ENCODE peak calls at places on chromosomes 3 and 15, in nine cellular contexts. L is thoracic aorta; B is psoas muscle; V is PC-3; U is CD8-positive, alpha-beta T cell; W is tibial nerve; N is A549; A is breast epithelium; I is heart left ventricle. F is an unnamed sample. For H3K4me1, the result is how much of the 10 kb centered on the place peaks cover.

GRCh38 chr3:45441570-45442313 is 53.4 kb downstream of the LARS2 start:
- DNase-seq in L (no peak), B (no peak), V (no peak), U (no peak), W (no peak), N (no peak), A (no peak), I (no peak), F (no peak)

GRCh38 chr15:91982401-91982800 is 128.9 kb downstream of the SLCO3A1 start:
- DNase-seq in L (no peak), B (no peak), V (peak), U (no peak), W (no peak), N (peak), A (no peak), I (no peak), F (no peak)

GRCh38 chr3:183224581-183224980 is 28.5 kb upstream of the B3GNT5 start:
- DNase-seq in L (no peak), B (no peak), V (no peak), U (peak), W (no peak), N (no peak), A (no peak), I (no peak), F (no peak)

GRCh38 chr3:23834082-23834870 is 28.5 kb downstream of the UBE2E1 start:
- DNase-seq in L (no peak), B (no peak), V (no peak), U (no peak), W (no peak), N (no peak), A (no peak), I (no peak), F (no peak)

GRCh38 chr15:27587810-27588209 is 511.3 kb downstream of the OCA2 start:
- DNase-seq in L (no peak), B (no peak), V (no peak), U (no peak), W (no peak), N (no peak), A (no peak), I (no peak), F (no peak)

GRCh38 chr15:59531066-59531465 is 80.5 kb upstream of the GCNT3 start:
- DNase-seq in L (no peak), B (no peak), V (no peak), U (no peak), W (no peak), N (no peak), A (no peak), I (no peak), F (no peak)

GRCh38 chr3:128266453-128266852 is 113.2 kb downstream of the EEFSEC start:
- DNase-seq in L (no peak), B (no peak), V (no peak), U (no peak), W (no peak), N (no peak), A (no peak), I (no peak), F (no peak)

GRCh38 chr3:169118666-169119370 is 544.7 kb downstream of the MECOM start:
- DNase-seq in L (no peak), B (no peak), V (no peak), U (no peak), W (no peak), N (no peak), A (no peak), I (no peak), F (no peak)

GRCh38 chr3:111471851-111472250 is 70.1 kb upstream of the CD96 start:
- DNase-seq in L (no peak), B (no peak), V (no peak), U (no peak), W (no peak), N (no peak), A (no peak), I (no peak), F (no peak)

GRCh38 chr3:55729546-55729945 is 242.4 kb upstream of the WNT5A start:
- DNase-seq in L (no peak), B (no peak), V (no peak), U (no peak), W (no peak), N (no peak), A (no peak), I (no peak), F (no peak)

GRCh38 chr15:77540346-77541060 is 92.2 kb downstream of the LINGO1 start:
- DNase-seq in L (no peak), B (no peak), V (no peak), U (no peak), W (no peak), N (no peak), A (no peak), I (no peak), F (no peak)

GRCh38 chr3:115475178-115476041 is 147.9 kb upstream of the GAP43 start:
- DNase-seq in L (no peak), B (no peak), V (no peak), U (no peak), W (no peak), N (no peak), A (no peak), I (no peak), F (no peak)

GRCh38 chr3:65361448-65361847 is 673.6 kb upstream of the ADAMTS9 start:
- DNase-seq in L (no peak), B (no peak), V (no peak), U (no peak), W (no peak), N (no peak), A (no peak), I (no peak), F (no peak)

GRCh38 chr3:41158947-41159346 is 40.4 kb upstream of the CTNNB1 start:
- DNase-seq in L (no peak), B (no peak), V (peak), U (no peak), W (no peak), N (no peak), A (no peak), I (no peak), F (no peak)

GRCh38 chr3:50453907-50454306 is 49.5 kb downstream of the CACNA2D2 start:
- DNase-seq in L (no peak), B (no peak), V (no peak), U (no peak), W (no peak), N (no peak), A (no peak), I (no peak), F (no peak)

GRCh38 chr3:45337839-45338470 is 50.4 kb upstream of the LARS2 start:
- DNase-seq in L (no peak), B (no peak), V (no peak), U (no peak), W (no peak), N (no peak), A (no peak), I (no peak), F (no peak)

GRCh38 chr3:12896206-12896697 is 54.9 kb upstream of the RPL32 start:
- DNase-seq in L (no peak), B (peak), V (no peak), U (no peak), W (no peak), N (no peak), A (no peak), I (no peak), F (no peak)

GRCh38 chr3:39038165-39038564 is 13.6 kb downstream of the SCN11A start:
- DNase-seq in L (no peak), B (no peak), V (peak), U (no peak), W (no peak), N (no peak), A (no peak), I (no peak), F (no peak)

GRCh38 chr3:145776782-145777408 is 384.1 kb downstream of the PLOD2 start:
- DNase-seq in L (no peak), B (no peak), V (peak), U (no peak), W (no peak), N (peak), A (no peak), I (no peak), F (peak)
- TF ChIP-seq CTCF in L (no peak), B (peak), V (peak), U (no peak), W (peak), N (peak), A (no peak), I (peak), F (peak)

GRCh38 chr15:96350321-96350720 is 19.8 kb downstream of the NR2F2 start:
- DNase-seq in L (no peak), B (no peak), V (no peak), U (no peak), W (no peak), N (no peak), A (no peak), I (no peak), F (no peak)

GRCh38 chr15:96350884-96351639 is 20.6 kb downstream of the NR2F2 start:
- DNase-seq in L (no peak), B (no peak), V (no peak), U (no peak), W (no peak), N (no peak), A (no peak), I (no peak), F (no peak)

GRCh38 chr15:96352594-96353377 is 22.3 kb downstream of the NR2F2 start:
- DNase-seq in L (no peak), B (no peak), V (no peak), U (no peak), W (no peak), N (no peak), A (no peak), I (peak), F (no peak)

GRCh38 chr15:96353378-96353930 is 23.0 kb downstream of the NR2F2 start:
- DNase-seq in L (no peak), B (no peak), V (no peak), U (no peak), W (no peak), N (no peak), A (no peak), I (no peak), F (no peak)

DNA sequence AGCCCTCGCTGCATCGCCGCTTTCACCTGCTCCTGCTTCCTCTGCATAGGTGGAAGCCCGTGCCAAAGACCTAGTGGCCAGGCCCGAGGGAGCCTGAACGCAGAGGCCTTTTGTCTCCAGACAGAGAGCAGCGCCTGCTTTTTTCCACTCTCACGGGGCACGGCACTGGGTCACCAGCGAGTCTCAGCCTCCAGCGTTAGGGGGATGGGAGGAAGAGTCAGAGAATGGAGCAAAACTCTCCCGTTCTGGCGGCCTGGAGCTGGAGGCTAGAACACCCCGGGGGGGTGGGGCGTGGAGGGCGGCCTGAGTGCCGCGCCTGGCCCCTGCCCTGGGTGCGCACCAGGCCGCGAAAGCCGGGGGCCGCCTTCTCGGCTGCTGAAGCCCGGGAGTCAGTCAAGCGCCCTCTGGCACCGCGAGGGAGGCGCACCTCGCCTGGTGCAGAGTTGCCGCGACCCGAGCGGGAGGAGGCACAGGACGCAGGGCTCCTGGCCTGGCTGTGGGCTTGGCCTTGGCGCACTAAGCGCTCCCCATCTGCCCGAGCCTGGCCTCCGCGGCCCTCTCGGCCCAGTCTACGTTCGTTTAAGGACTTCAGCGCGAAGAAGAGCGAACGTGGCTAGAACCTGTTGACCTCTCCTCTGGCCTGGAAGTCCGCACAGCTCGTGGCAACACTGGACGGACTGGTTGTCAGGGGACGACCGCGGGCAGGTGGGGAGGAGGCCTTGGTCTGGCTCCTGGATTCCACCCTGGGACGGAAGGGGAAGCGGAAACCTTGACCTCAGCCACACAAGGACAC is 21.5 kb downstream of the NR2F2 start:
- DNase-seq in L (no peak), B (peak), V (no peak), U (no peak), W (no peak), N (no peak), A (peak), I (peak), F (no peak)
- H3K4me1 ChIP-seq in L (under half), B (under half), V (under half), U (under half), W (under half), N (under half), A (under half), I (half or more), F (half or more)

DNA sequence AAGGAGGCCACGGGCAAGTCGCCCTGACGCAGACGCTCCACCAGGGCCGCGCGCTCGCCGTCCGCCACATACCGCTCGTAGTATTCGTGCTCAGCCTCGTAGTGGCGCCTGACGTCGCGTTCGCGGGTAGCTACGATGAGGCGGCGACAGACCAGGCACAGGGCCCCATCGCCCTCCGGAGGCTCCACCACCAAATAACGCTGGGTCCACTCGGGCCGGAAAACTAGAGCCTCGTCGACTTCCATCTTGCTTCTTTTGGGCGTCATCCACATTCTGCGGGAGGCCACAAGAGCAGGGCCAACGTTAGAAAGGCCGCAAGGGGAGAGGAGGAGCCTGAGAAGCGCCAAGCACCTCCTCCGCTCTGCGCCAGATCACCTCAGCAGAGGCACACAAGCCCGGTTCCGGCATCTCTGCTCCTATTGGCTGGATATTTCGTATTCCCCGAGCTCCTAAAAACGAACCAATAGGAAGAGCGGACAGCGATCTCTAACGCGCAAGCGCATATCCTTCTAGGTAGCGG is at the start of gene EPM2AIP1:
- DNase-seq in L (no peak), B (peak), V (no peak), U (no peak), W (no peak), N (no peak), A (no peak), I (peak), F (peak)
- TF ChIP-seq CTCF in L (peak), B (peak), V (peak), U (no peak), W (peak), N (no peak), A (peak), I (peak), F (peak)

DNA sequence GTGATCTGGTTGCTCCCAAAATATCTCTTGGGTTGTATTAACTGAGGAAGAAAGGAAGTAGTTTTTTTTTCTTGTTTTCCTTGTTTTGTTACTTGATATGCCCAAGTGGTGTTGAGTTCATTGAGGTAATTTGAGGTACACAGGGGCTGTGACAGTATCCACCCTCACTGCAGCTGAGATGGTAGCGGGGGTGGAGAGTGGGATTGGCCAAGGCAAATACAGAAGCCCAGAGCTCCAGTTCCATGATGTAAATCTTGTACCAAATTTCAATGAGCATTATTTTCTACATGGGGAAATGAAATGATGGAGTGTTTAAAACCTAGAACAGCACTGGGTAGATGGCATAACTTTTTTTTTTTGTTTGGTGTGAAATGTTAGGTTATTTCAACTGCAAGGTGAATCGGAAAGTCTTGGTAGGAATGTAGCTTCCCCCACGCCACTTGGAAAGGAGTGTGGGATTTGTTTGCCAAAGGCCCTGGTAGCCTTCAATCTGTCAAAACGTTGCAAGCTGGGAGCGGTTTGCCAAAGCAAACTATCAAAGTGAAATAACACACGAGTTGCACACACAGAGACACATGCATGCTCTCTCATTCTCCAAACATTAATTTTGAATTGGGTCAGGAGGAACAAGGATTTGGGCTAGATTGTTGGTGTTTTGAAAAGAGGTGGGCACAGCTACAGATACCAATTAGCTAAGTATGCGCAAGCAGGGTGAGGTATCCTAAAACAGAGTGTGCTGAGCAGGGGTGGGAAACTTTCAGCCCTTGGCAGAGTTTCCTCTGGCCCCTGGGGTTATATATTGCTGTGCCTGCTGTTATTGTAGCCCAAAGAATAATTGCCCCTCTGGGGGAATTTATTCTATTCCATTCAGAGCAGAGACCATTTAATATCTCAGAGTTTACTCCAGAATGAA is 34.6 kb downstream of the THSD4 start:
- DNase-seq in L (no peak), B (no peak), V (no peak), U (no peak), W (no peak), N (no peak), A (no peak), I (no peak), F (no peak)
- H3K4me1 ChIP-seq in L (under half), B (under half), V (under half), U (under half), W (under half), N (half or more), A (under half), I (under half), F (half or more)

GRCh38 chr3:194967126-194968117 is 281.7 kb downstream of the FAM43A start:
- DNase-seq in L (no peak), B (no peak), V (no peak), U (no peak), W (no peak), N (no peak), A (no peak), I (no peak), F (no peak)
- TF ChIP-seq CTCF in L (no peak), B (no peak), V (no peak), U (no peak), W (no peak), N (no peak), A (no peak), I (no peak), F (no peak)

GRCh38 chr15:26201177-26201858 is 338.2 kb upstream of the ATP10A start:
- DNase-seq in L (no peak), B (no peak), V (no peak), U (no peak), W (no peak), N (no peak), A (no peak), I (no peak), F (no peak)
- H3K4me1 ChIP-seq in L (under half), B (under half), V (under half), U (under half), W (under half), N (under half), A (under half), I (under half), F (under half)

GRCh38 chr15:45720183-45720582 is 85.4 kb downstream of the SQOR start:
- DNase-seq in L (no peak), B (no peak), V (no peak), U (no peak), W (no peak), N (no peak), A (no peak), I (no peak), F (no peak)

GRCh38 chr15:45719490-45719889 is 84.7 kb downstream of the SQOR start:
- DNase-seq in L (no peak), B (no peak), V (no peak), U (no peak), W (no peak), N (no peak), A (no peak), I (no peak), F (no peak)

GRCh38 chr15:45714501-45715488 is 80.0 kb downstream of the SQOR start:
- DNase-seq in L (no peak), B (peak), V (peak), U (peak), W (peak), N (peak), A (no peak), I (peak), F (peak)

GRCh38 chr15:45710657-45711056 is 75.8 kb downstream of the SQOR start:
- DNase-seq in L (no peak), B (no peak), V (no peak), U (no peak), W (no peak), N (no peak), A (no peak), I (no peak), F (no peak)

DNA sequence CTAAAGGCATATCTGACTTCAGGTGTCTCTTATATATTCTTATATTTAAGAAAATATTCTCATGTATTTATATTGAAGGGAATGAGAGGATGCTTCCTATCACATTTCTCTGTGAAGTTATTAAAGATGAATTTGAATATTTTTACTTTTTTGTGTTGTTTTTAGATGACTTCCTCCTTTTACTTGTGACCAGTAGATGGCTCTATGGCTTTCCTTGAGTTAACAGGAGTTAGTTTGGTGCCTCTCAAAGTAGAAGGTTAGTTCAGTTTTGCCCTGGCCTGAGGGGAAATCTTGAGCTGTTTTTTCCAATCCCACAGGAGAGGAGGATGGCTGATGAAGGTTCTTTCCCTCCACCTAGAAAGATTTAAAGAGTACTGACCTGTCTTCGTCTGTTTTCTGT is 80.7 kb downstream of the SQOR start:
- DNase-seq in L (no peak), B (no peak), V (peak), U (no peak), W (no peak), N (no peak), A (no peak), I (no peak), F (no peak)
- TF ChIP-seq CTCF in L (peak), B (no peak), V (peak), U (no peak), W (no peak), N (peak), A (no peak), I (peak), F (peak)

GRCh38 chr3:42166214-42166613 is 75.1 kb downstream of the TRAK1 start:
- DNase-seq in L (no peak), B (no peak), V (no peak), U (no peak), W (no peak), N (no peak), A (no peak), I (no peak), F (no peak)
- H3K4me1 ChIP-seq in L (under half), B (half or more), V (under half), U (under half), W (under half), N (under half), A (under half), I (half or more), F (half or more)

GRCh38 chr3:52534281-52535183 is 875 bp upstream of the NT5DC2 start:
- DNase-seq in L (no peak), B (peak), V (peak), U (no peak), W (no peak), N (no peak), A (no peak), I (peak), F (peak)
- TF ChIP-seq CTCF in L (no peak), B (no peak), V (no peak), U (no peak), W (no peak), N (no peak), A (no peak), I (no peak), F (no peak)

DNA sequence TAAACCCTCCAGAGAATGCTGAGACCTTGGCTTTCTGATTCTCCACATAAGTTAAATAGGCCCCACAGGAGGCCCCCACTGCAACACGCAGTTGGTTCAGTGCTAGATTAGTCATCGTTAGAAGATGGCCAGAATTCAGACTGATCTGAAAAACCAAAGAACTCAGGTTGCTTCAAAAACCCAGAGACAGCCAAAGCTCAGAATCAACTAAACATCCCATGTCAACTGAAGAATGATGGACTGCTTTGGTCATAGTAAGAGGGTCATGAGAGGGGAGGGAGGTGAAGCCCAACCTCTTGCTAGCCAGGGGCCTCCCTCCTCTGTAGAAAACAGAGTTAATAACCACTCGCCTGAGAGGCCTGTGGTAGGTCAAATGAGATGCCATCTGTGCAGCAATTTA is 93.1 kb downstream of the AKAP13 start:
- DNase-seq in L (no peak), B (no peak), V (no peak), U (no peak), W (no peak), N (no peak), A (no peak), I (no peak), F (no peak)
- H3K4me1 ChIP-seq in L (under half), B (under half), V (under half), U (half or more), W (under half), N (half or more), A (under half), I (half or more), F (half or more)

F was measured in heart right ventricle.